ENCODE peak calls at places on chromosomes 5 and 9, in four cellular contexts. G is IMR-90, D is neuronal stem cell, N is H1. U is an unnamed sample.

GRCh38 chr5:107782770-107783169 is 112.0 kb upstream of the EFNA5 start:
- DNase-seq in N (no peak), D (no peak), G (no peak), U (no peak)

GRCh38 chr5:111447099-111447498 is 65.2 kb downstream of the STARD4 start:
- DNase-seq in N (no peak), G (peak; percentile 51), D (no peak), U (no peak)

GRCh38 chr5:80665057-80665456 is 10.3 kb upstream of the DHFR start:
- DNase-seq in G (no peak), N (no peak), D (no peak), U (no peak)

GRCh38 chr5:175478008-175478383 is 364 bp upstream of the SFXN1 start:
- DNase-seq in D (no peak), G (no peak), N (no peak), U (no peak)

GRCh38 chr9:126296687-126297086 is 29.9 kb upstream of the MVB12B start:
- DNase-seq in D (no peak), N (no peak), G (no peak), U (no peak)

GRCh38 chr5:120806132-120806531 is 342.0 kb downstream of the PRR16 start:
- DNase-seq in G (peak; percentile 56), N (no peak), D (no peak), U (no peak)

GRCh38 chr5:39726467-39726866 is 301.7 kb upstream of the DAB2 start:
- DNase-seq in G (no peak), N (no peak), D (no peak), U (no peak)

GRCh38 chr9:37034320-37034937 is 361 bp upstream of the PAX5 start:
- DNase-seq in D (no peak), N (no peak), G (no peak), U (peak; percentile 54)

GRCh38 chr5:1293997-1294838 is 650 bp downstream of the TERT start:
- DNase-seq in D (no peak), N (no peak), G (no peak), U (peak; percentile 40)

GRCh38 chr9:99108131-99108530 is 3.2 kb downstream of the TGFBR1 start:
- DNase-seq in D (no peak), G (no peak), N (no peak), U (no peak)

GRCh38 chr5:76548525-76549229 is 74.5 kb downstream of the F2RL2 start:
- DNase-seq in G (no peak), N (no peak), D (no peak), U (peak; percentile 85)

GRCh38 chr5:8057764-8058163 is 188.8 kb downstream of the MTRR start:
- DNase-seq in N (no peak), G (peak; percentile 56), D (no peak), U (no peak)

GRCh38 chr9:132401791-132402190 is 4.8 kb downstream of the TTF1 start:
- DNase-seq in G (no peak), N (no peak), D (no peak), U (peak; percentile 42)

GRCh38 chr9:108119530-108120113 is 630.1 kb upstream of the KLF4 start:
- DNase-seq in D (no peak), G (no peak), N (no peak), U (no peak)

GRCh38 chr9:131707677-131708612 is 31.9 kb downstream of the RAPGEF1 start:
- DNase-seq in G (peak; percentile 81), D (no peak), N (no peak), U (no peak)

GRCh38 chr5:133928690-133929393 is 39.6 kb downstream of the C5orf15 start:
- DNase-seq in D (no peak), G (no peak), N (no peak), U (no peak)

GRCh38 chr9:121494192-121494591 is 5.5 kb downstream of the GGTA1 start:
- DNase-seq in G (no peak), D (no peak), N (no peak), U (no peak)

GRCh38 chr5:159210846-159211245 is 1.5 kb upstream of the RNF145 start:
- DNase-seq in G (no peak), N (no peak), D (no peak), U (peak; percentile 14)

GRCh38 chr9:96612105-96612965 is 7.3 kb downstream of the CDC14B start:
- DNase-seq in N (no peak), D (peak; percentile 52), G (peak; percentile 96), U (peak; percentile 18)

GRCh38 chr5:176469293-176469692 is 21.1 kb downstream of the FAF2 start:
- DNase-seq in N (no peak), G (no peak), D (no peak), U (no peak)

GRCh38 chr9:123871781-123872180 is 58.1 kb downstream of the DENND1A start:
- DNase-seq in G (no peak), D (no peak), N (no peak), U (peak; percentile 17)

GRCh38 chr5:43352131-43352530 is 38.9 kb upstream of the HMGCS1 start:
- DNase-seq in N (no peak), G (no peak), D (no peak), U (peak; percentile 37)

GRCh38 chr9:110655723-110656641 is 12.6 kb upstream of the MUSK start:
- DNase-seq in N (no peak), G (peak; percentile 58), D (no peak), U (no peak)

GRCh38 chr9:86765736-86766410 is 181.4 kb downstream of the GAS1 start:
- DNase-seq in G (no peak), N (no peak), D (no peak), U (peak; percentile 18)

GRCh38 chr5:132471944-132472343 is 18.6 kb downstream of the IRF1 start:
- DNase-seq in N (no peak), G (no peak), D (no peak), U (no peak)

GRCh38 chr5:148807845-148808244 is 18.6 kb upstream of the ADRB2 start:
- DNase-seq in D (no peak), G (no peak), N (no peak), U (no peak)

GRCh38 chr5:44396312-44396711 is 7.1 kb upstream of the FGF10 start:
- DNase-seq in D (no peak), N (no peak), G (no peak), U (no peak)

GRCh38 chr9:106581973-106582372 is 281.0 kb upstream of the ZNF462 start:
- DNase-seq in N (no peak), D (no peak), G (no peak), U (no peak)

DNA sequence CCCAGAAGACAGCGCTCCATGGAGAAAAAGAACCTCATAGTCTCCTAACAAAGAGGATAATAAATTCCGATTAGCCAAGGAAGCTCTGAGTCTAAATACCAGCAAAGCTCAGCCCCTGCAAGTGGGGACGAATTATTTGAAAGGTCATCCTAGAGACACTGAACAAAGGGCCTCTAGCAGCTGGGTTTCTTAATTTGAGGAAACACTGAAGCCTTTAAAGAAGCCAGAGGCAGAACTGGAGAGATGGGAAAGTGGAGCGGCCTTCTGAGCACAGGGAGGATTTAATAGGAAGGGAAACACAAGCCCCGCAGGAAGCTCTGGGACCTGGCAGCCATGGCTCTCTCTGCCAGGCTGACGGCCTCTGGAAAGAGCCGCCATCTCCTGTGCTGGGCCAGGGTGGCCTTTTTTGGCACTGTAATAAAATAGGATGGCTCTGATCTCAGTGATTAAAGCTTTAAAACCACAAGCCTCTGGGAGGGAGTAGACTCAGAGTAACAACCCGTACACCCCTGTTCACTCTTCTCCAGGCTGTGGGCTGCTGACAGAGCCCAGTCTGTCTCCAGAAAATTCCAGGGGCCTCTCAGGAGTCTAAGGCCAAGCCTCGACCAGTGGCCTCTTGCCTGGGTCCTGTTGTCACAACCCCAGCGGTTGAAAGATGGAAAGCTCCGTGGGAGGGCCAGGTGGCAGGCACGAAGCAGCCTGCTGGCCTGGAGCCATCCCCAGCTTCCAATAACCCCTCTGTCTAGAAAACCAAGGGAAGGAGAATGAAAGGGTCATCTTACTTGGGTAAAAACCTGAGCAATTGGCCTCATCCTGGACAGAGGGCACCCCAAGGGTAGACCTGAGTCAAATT is 286.8 kb upstream of the ZNF462 start:
- DNase-seq in D (peak; percentile 57), G (no peak), N (no peak), U (no peak)
- H2BK120ac ChIP-seq in D (no peak overlapping the region), G (no peak overlapping the region), N (no peak overlapping the region), U (no peak overlapping the region)

DNA sequence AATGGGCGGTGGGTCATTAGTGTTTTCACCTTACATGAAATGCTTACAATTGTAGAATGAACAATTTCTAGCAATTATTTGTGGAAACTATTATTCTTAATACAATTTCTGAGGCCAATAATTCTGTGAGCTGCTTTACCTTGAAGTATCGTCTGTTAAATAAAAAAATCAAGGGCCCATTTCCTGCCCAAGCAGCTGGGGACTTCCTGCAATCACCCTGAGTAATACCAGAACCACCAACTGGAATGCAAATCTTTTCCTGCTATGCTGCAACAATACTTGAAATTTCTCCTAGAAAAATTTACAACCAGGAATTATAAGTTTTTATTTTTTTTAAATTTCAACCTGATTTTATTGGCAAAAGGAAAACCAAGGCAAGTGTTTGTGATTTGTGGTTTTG is 52.6 kb downstream of the ADAMTS16 start:
- DNase-seq in G (no peak), N (no peak), D (no peak), U (no peak)
- H2BK120ac ChIP-seq in G (no peak overlapping the region), N (no peak overlapping the region), D (no peak overlapping the region), U (no peak overlapping the region)

DNA sequence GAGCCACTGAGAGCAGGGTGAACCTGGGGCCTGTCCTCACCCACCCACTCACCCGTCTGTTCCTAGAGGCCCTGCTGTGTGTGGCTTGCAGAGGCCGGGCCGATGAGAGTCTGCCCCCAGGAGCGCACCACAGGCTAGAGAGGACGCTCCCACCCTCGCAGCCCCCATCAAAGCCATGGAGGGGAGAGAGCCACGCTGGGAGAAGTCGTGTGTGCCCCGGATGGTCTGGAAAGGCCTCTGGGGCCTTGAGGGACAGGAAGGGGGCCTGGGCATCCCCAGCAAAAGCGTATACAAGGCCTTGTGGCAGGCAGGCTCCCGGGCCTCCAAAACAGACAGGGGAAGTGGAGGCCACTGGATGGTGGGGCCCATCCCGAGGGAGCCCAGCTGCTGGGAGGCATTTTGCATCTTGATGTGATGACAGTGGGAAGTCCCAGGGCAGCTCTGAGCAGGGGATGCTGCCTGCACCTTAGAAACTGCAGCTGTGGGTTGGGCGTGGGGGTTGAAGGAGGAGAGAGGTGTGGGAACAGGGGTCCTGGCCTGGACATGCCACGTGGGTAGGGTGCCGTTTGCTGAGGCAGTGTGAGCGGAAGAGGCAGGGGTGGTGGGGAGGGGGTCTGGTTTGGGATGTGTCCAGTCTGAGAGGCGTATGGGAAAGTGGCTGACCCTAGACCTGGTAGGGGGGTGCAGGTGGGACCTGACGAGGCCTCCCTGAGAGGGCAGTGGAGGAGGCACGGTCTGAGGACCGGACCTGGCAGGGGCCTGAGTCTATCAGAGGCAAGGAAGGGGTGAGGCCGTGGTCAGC is 43.0 kb upstream of the NOTCH1 start:
- DNase-seq in G (no peak), N (no peak), D (no peak), U (peak; percentile 43)
- H2BK120ac ChIP-seq in G (no peak overlapping the region), N (peak overlapping the region; percentile 89), D (peak overlapping the region; percentile 85), U (peak overlapping the region; percentile 5)

DNA sequence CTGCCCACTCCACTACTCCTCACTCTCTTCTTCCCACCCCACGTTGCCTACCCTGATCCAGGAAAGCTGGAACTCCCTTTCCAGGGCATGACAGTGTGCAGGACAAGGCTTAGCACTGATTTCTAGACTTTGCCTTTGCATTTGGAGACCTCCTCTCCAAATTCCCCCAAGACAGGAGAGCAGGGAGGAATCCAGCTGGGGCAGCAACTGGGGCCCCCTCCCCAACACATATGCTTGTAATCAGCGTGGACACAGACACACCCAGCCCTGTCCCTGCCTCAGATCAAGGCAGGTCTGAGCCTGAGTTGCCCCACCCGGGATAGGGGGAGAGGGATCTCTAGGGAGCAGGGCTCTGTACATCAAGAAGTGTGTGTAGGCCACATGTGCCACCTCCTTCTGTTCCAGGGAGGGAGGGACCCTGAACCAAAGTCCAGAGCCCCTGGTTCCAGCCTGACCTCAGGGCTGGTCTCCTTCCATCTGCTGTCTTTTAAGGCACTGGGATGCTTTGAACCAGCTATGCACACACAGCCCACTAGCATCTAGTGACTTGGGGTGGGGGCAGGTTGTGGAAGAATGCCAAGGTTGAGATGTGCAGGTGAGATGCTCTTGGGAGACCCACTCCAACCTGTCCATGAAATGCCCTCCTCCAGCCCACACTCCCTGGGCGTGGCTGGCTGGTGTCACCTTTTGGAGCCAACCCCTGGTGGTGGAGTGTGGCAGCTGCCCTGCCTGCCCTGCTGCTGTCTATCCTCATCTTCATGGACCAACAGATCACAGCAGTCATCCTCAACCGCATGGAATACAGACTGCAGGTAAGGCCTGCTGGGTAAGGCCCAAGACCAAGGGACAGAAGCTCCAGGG is 7.0 kb downstream of the SLC4A9 start:
- DNase-seq in N (no peak), G (no peak), D (no peak), U (no peak)
- H2BK120ac ChIP-seq in N (no peak overlapping the region), G (no peak overlapping the region), D (no peak overlapping the region), U (no peak overlapping the region)

GRCh38 chr5:83025690-83026472 is 51.3 kb downstream of the TMEM167A start:
- DNase-seq in D (no peak), N (no peak), G (peak; percentile 12), U (peak; percentile 87)
- H2BK120ac ChIP-seq in D (no peak overlapping the region), N (no peak overlapping the region), G (no peak overlapping the region), U (peak overlapping the region; percentile 36)

U was measured in mesendoderm.